ENCODE peak calls at places on chromosome 11, in nine cellular contexts. L is GM23338, M is heart right ventricle, U is GM23248, X is IMR-90, A is WERI-Rb-1, W is brain microvascular endothelial cell, O is right lobe of liver, Z is psoas muscle. T is an unnamed sample. For H3K27me3, the result is how much of the 10 kb centered on the place peaks cover.

GRCh38 chr11:1150769-1151365 is 6.9 kb upstream of the MUC5AC start:
- DNase-seq in L (no peak), M (peak), U (peak), X (peak), A (no peak), W (peak), O (peak), Z (no peak), T (no peak)

GRCh38 chr11:19805827-19806226 is 93.2 kb downstream of the NAV2 start:
- DNase-seq in L (no peak), M (no peak), U (no peak), X (peak), A (no peak), W (no peak), O (no peak), Z (no peak), T (no peak)

GRCh38 chr11:65625628-65626342 is 10.2 kb downstream of the PCNX3 start:
- DNase-seq in L (peak), M (peak), U (peak), X (no peak), A (peak), W (no peak), O (peak), Z (no peak), T (no peak)

GRCh38 chr11:829116-829945 is 1.6 kb downstream of the CRACR2B start:
- DNase-seq in L (peak), M (peak), U (no peak), X (no peak), A (no peak), W (no peak), O (no peak), Z (peak), T (no peak)

GRCh38 chr11:65538915-65539374 is 14.1 kb downstream of the SCYL1 start:
- DNase-seq in L (peak), M (no peak), U (peak), X (no peak), A (no peak), W (no peak), O (no peak), Z (no peak), T (no peak)

GRCh38 chr11:3087821-3088800 is 30.9 kb upstream of the CARS1 start:
- DNase-seq in L (no peak), M (no peak), U (peak), X (peak), A (no peak), W (no peak), O (no peak), Z (no peak), T (no peak)

GRCh38 chr11:11441091-11441490 is 88.0 kb upstream of the CSNK2A3 start:
- DNase-seq in L (no peak), M (no peak), U (no peak), X (no peak), A (no peak), W (no peak), O (no peak), Z (no peak), T (no peak)

GRCh38 chr11:27697679-27698275 is 2.5 kb downstream of the BDNF start:
- DNase-seq in L (peak), M (no peak), U (peak), X (no peak), A (no peak), W (no peak), O (no peak), Z (no peak), T (no peak)

GRCh38 chr11:119222308-119222707 is 16.2 kb downstream of the CBL start:
- DNase-seq in L (no peak), M (no peak), U (peak), X (peak), A (no peak), W (peak), O (no peak), Z (no peak), T (no peak)

GRCh38 chr11:123494195-123495050 is 64.4 kb downstream of the GRAMD1B start:
- DNase-seq in L (peak), M (no peak), U (peak), X (peak), A (no peak), W (peak), O (no peak), Z (no peak), T (no peak)

GRCh38 chr11:102430158-102430836 is 22.3 kb downstream of the TMEM123 start:
- DNase-seq in L (no peak), M (no peak), U (peak), X (peak), A (no peak), W (peak), O (no peak), Z (no peak), T (no peak)

GRCh38 chr11:72587696-72588095 is 86.5 kb downstream of the PDE2A start:
- DNase-seq in L (no peak), M (no peak), U (no peak), X (no peak), A (no peak), W (no peak), O (peak), Z (no peak), T (no peak)

GRCh38 chr11:72588656-72589410 is 85.4 kb downstream of the PDE2A start:
- DNase-seq in L (no peak), M (no peak), U (no peak), X (no peak), A (no peak), W (no peak), O (peak), Z (no peak), T (no peak)

GRCh38 chr11:72584933-72585597 is 89.2 kb downstream of the PDE2A start:
- DNase-seq in L (no peak), M (no peak), U (no peak), X (no peak), A (no peak), W (no peak), O (peak), Z (no peak), T (no peak)

GRCh38 chr11:72585762-72586590 is 88.2 kb downstream of the PDE2A start:
- DNase-seq in L (peak), M (peak), U (peak), X (peak), A (peak), W (peak), O (peak), Z (peak), T (no peak)

GRCh38 chr11:72586591-72587090 is 87.6 kb downstream of the PDE2A start:
- DNase-seq in L (no peak), M (no peak), U (no peak), X (no peak), A (peak), W (no peak), O (peak), Z (no peak), T (no peak)
- H3K27me3 ChIP-seq in L (half or more), M (half or more), U (half or more), X (half or more), A (under half), W (under half), O (under half), Z (under half), T (under half)

GRCh38 chr11:57087966-57088365 is 93.8 kb upstream of the LRRC55 start:
- DNase-seq in L (no peak), M (no peak), U (no peak), X (no peak), A (no peak), W (no peak), O (no peak), Z (no peak), T (no peak)

GRCh38 chr11:57095896-57096295 is 85.9 kb upstream of the LRRC55 start:
- DNase-seq in L (no peak), M (no peak), U (no peak), X (no peak), A (no peak), W (no peak), O (no peak), Z (no peak), T (no peak)

GRCh38 chr11:57095417-57095816 is 86.3 kb upstream of the LRRC55 start:
- DNase-seq in L (no peak), M (no peak), U (no peak), X (no peak), A (no peak), W (no peak), O (no peak), Z (no peak), T (no peak)

GRCh38 chr11:57094206-57094940 is 87.4 kb upstream of the LRRC55 start:
- DNase-seq in L (no peak), M (no peak), U (peak), X (peak), A (no peak), W (peak), O (no peak), Z (no peak), T (no peak)

GRCh38 chr11:57092028-57092698 is 89.6 kb upstream of the LRRC55 start:
- DNase-seq in L (no peak), M (no peak), U (no peak), X (no peak), A (no peak), W (no peak), O (no peak), Z (no peak), T (no peak)
- H3K27ac ChIP-seq in L (no peak), M (no peak), U (no peak), X (no peak), A (no peak), W (no peak), O (no peak), Z (no peak), T (no peak)

GRCh38 chr11:17788084-17788483 is 53.5 kb downstream of the KCNC1 start:
- DNase-seq in L (no peak), M (no peak), U (no peak), X (no peak), A (no peak), W (no peak), O (no peak), Z (peak), T (no peak)

GRCh38 chr11:17791144-17791543 is 56.6 kb downstream of the KCNC1 start:
- DNase-seq in L (no peak), M (no peak), U (no peak), X (peak), A (no peak), W (no peak), O (no peak), Z (no peak), T (no peak)

GRCh38 chr11:17793642-17794170 is 59.1 kb downstream of the KCNC1 start:
- DNase-seq in L (no peak), M (no peak), U (no peak), X (no peak), A (no peak), W (no peak), O (no peak), Z (peak), T (no peak)

GRCh38 chr11:17792161-17792560 is 57.6 kb downstream of the KCNC1 start:
- DNase-seq in L (no peak), M (no peak), U (no peak), X (no peak), A (no peak), W (no peak), O (no peak), Z (peak), T (no peak)

GRCh38 chr11:17790453-17790852 is 55.9 kb downstream of the KCNC1 start:
- DNase-seq in L (no peak), M (no peak), U (peak), X (peak), A (no peak), W (peak), O (no peak), Z (no peak), T (no peak)
- H3K27me3 ChIP-seq in L (under half), M (under half), U (under half), X (under half), A (under half), W (under half), O (under half), Z (under half), T (under half)

GRCh38 chr11:118148240-118148639 is 4.4 kb downstream of the SCN4B start:
- DNase-seq in L (no peak), M (no peak), U (no peak), X (no peak), A (no peak), W (no peak), O (no peak), Z (peak), T (no peak)
- H3K27ac ChIP-seq in L (no peak), M (peak), U (no peak), X (no peak), A (no peak), W (no peak), O (no peak), Z (peak), T (no peak)

T was measured in thoracic aorta.